ENCODE peak calls at places on chromosomes 5 and 9, in eight cellular contexts. I is NCI-H524; H is amygdala; N is foreskin keratinocyte; C is stimulated activated CD4-positive, alpha-beta T cell treated with anti-CD3 and anti-CD28 coated beads, Interleukin-15, amount 100 ng/mL, for 1 hour; W is astrocyte of the spinal cord; T is activated CD4-positive, alpha-beta memory T cell treated with anti-CD3 and anti-CD28 coated beads for 36 hours; M is endothelial cell. D is an unnamed sample.

GRCh38 chr9:26413625-26414024 is 479.0 kb downstream of the CAAP1 start:
- DNase-seq in I (no peak), H (no peak), N (no peak), C (no peak), W (no peak), T (no peak), M (no peak), D (no peak)

GRCh38 chr5:2740849-2741555 is 10.5 kb downstream of the IRX2 start:
- DNase-seq in I (no peak), H (no peak), N (no peak), C (no peak), W (no peak), T (no peak), M (no peak), D (no peak)

GRCh38 chr5:45411971-45412612 is 284.1 kb downstream of the HCN1 start:
- DNase-seq in I (no peak), H (no peak), N (no peak), C (no peak), W (peak; percentile 34), T (no peak), M (no peak), D (no peak)

GRCh38 chr5:139806111-139806510 is 10.5 kb downstream of the PSD2 start:
- DNase-seq in I (no peak), H (peak; percentile 69), N (no peak), C (no peak), W (no peak), T (no peak), M (no peak), D (no peak)

GRCh38 chr9:131668057-131668438 is 71.8 kb downstream of the RAPGEF1 start:
- DNase-seq in I (no peak), H (no peak), N (no peak), C (no peak), W (no peak), T (peak; percentile 29), M (no peak), D (no peak)

GRCh38 chr5:124064956-124065355 is 553.0 kb downstream of the CSNK1G3 start:
- DNase-seq in I (no peak), H (no peak), N (no peak), C (no peak), W (no peak), T (no peak), M (no peak), D (no peak)

GRCh38 chr9:15531380-15531779 is 20.6 kb upstream of the PSIP1 start:
- DNase-seq in I (no peak), H (no peak), N (no peak), C (no peak), W (no peak), T (peak; percentile 27), M (no peak), D (no peak)

GRCh38 chr9:25678147-25678666 is at the start of gene TUSC1:
- DNase-seq in I (peak; percentile 94), H (peak; percentile 67), N (peak; percentile 89), C (no peak), W (peak; percentile 85), T (no peak), M (peak; percentile 65), D (no peak)

GRCh38 chr9:3980212-3980611 is 319.7 kb downstream of the GLIS3 start:
- DNase-seq in I (peak; percentile 15), H (no peak), N (no peak), C (no peak), W (no peak), T (no peak), M (no peak), D (no peak)

GRCh38 chr9:21964925-21965385 is 29.2 kb downstream of the CDKN2A start:
- DNase-seq in I (no peak), H (no peak), N (peak; percentile 72), C (no peak), W (peak; percentile 61), T (peak; percentile 79), M (peak; percentile 16), D (no peak)

GRCh38 chr9:87039809-87040392 is 92.6 kb upstream of the GAS1 start:
- DNase-seq in I (no peak), H (no peak), N (peak; percentile 63), C (no peak), W (peak; percentile 47), T (no peak), M (no peak), D (no peak)

D was measured in iPS DF 19.7.